ENCODE peak calls at places on chromosomes 3 and 15, in five cellular contexts. One of them, this sample, is unnamed.
A peak's percentile ranks its signal among the peaks of the same experiment; 100 is the strongest.

GRCh38 chr3:61848885-61849284 is 287.5 kb downstream of the PTPRG start:
- DNase-seq in IMR-90: peak; percentile 72
- DNase-seq in H1: no peak
- DNase-seq in mesenchymal stem cell: no peak
- DNase-seq in H9: no peak
- DNase-seq in this sample: no peak

GRCh38 chr3:183653209-183654064 is 18.0 kb downstream of the KLHL24 start:
- DNase-seq in IMR-90: no peak
- DNase-seq in H1: peak; percentile 53
- DNase-seq in mesenchymal stem cell: peak; percentile 7
- DNase-seq in H9: no peak
- DNase-seq in this sample: peak; percentile 60

GRCh38 chr3:70871909-70872656 is 559.6 kb upstream of the MDFIC2 start:
- DNase-seq in IMR-90: peak; percentile 93
- DNase-seq in H1: no peak
- DNase-seq in mesenchymal stem cell: peak; percentile 96
- DNase-seq in H9: no peak
- DNase-seq in this sample: peak; percentile 39

GRCh38 chr3:106337116-106337515 is 468.3 kb upstream of the CBLB start:
- DNase-seq in IMR-90: peak; percentile 58
- DNase-seq in H1: no peak
- DNase-seq in mesenchymal stem cell: no peak
- DNase-seq in H9: no peak
- DNase-seq in this sample: no peak

GRCh38 chr3:65130782-65131181 is 443.0 kb upstream of the ADAMTS9 start:
- DNase-seq in IMR-90: no peak
- DNase-seq in H1: no peak
- DNase-seq in mesenchymal stem cell: peak; percentile 6
- DNase-seq in H9: no peak
- DNase-seq in this sample: no peak

GRCh38 chr3:99920530-99921376 is 103.1 kb downstream of the CMSS1 start:
- DNase-seq in IMR-90: peak; percentile 76
- DNase-seq in H1: no peak
- DNase-seq in mesenchymal stem cell: peak; percentile 60
- DNase-seq in H9: peak; percentile 47
- DNase-seq in this sample: peak; percentile 91

GRCh38 chr15:39845582-39845981 is 62.9 kb upstream of the FSIP1 start:
- DNase-seq in IMR-90: no peak
- DNase-seq in H1: no peak
- DNase-seq in mesenchymal stem cell: no peak
- DNase-seq in H9: no peak
- DNase-seq in this sample: no peak

GRCh38 chr3:39105687-39106063 is 1.8 kb downstream of the GORASP1 start:
- DNase-seq in IMR-90: no peak
- DNase-seq in H1: no peak
- DNase-seq in mesenchymal stem cell: no peak
- DNase-seq in H9: no peak
- DNase-seq in this sample: no peak

GRCh38 chr15:20358066-20358780 is 183.4 kb downstream of the GOLGA6L6 start:
- DNase-seq in IMR-90: no peak
- DNase-seq in H1: no peak
- DNase-seq in mesenchymal stem cell: no peak
- DNase-seq in H9: peak; percentile 26
- DNase-seq in this sample: no peak

GRCh38 chr3:52890735-52891134 is 6.6 kb downstream of the STIMATE start:
- DNase-seq in IMR-90: no peak
- DNase-seq in H1: no peak
- DNase-seq in mesenchymal stem cell: no peak
- DNase-seq in H9: no peak
- DNase-seq in this sample: no peak

GRCh38 chr3:40524571-40525285 is at the start of gene ZNF621:
- DNase-seq in IMR-90: peak; percentile 79
- DNase-seq in H1: peak; percentile 94
- DNase-seq in mesenchymal stem cell: peak; percentile 83
- DNase-seq in H9: peak; percentile 90
- DNase-seq in this sample: peak; percentile 92

GRCh38 chr15:92800013-92800412 is 100.1 kb upstream of the CHD2 start:
- DNase-seq in IMR-90: no peak
- DNase-seq in H1: no peak
- DNase-seq in mesenchymal stem cell: no peak
- DNase-seq in H9: no peak
- DNase-seq in this sample: no peak

GRCh38 chr3:195003893-195004289 is 267.1 kb downstream of the XXYLT1 start:
- DNase-seq in IMR-90: no peak
- DNase-seq in H1: peak; percentile 29
- DNase-seq in mesenchymal stem cell: no peak
- DNase-seq in H9: no peak
- DNase-seq in this sample: no peak

DNA sequence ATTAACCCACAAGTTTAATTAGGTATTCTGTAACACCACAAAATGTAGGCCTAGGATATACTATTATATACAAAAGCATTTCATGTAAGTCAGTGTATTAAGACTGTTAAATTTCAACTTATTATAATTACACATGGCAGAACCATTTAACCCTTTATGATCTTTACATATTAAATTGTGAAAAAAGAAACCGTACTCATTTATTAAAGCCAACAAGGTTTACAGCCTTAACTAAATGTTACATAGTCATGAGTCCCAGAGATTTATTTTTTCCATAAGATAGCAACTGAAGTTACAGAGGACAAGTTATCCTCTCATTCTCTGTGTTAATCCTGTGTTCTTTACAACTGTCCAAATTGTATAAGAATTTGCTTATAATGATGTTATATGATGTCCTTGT is 615.8 kb upstream of the AGTR1 start:
- DNase-seq in IMR-90: no peak
- DNase-seq in H1: no peak
- DNase-seq in mesenchymal stem cell: no peak
- DNase-seq in H9: no peak
- DNase-seq in this sample: no peak
- H3K79me1 ChIP-seq in IMR-90: no peaks in the 10 kb centered on the region
- H3K79me1 ChIP-seq in H1: no peaks in the 10 kb centered on the region
- H3K79me1 ChIP-seq in mesenchymal stem cell: no peaks in the 10 kb centered on the region
- H3K79me1 ChIP-seq in H9: no peaks in the 10 kb centered on the region
- H3K79me1 ChIP-seq in this sample: no peaks in the 10 kb centered on the region

DNA sequence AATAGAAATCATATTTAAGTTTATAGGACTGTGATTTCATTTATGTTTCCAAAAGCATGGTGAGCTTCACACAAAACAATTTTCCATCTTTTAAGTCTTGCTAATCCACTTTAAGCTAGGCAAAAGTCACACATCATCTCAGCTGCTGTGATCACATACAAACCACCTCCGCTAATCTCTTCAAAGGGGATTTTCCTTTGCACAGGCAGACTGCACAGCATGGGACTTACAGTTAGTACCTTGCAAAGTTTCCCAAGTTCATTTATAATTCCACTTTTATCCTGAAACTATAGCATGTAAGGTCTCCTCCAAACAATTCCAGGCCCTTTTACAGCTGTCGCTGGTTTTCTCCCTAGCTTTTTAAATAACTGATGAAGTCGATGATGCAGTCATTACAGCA is 225.1 kb upstream of the CNTN3 start:
- DNase-seq in IMR-90: no peak
- DNase-seq in H1: no peak
- DNase-seq in mesenchymal stem cell: no peak
- DNase-seq in H9: no peak
- DNase-seq in this sample: no peak
- H2BK5ac ChIP-seq in IMR-90: no peak overlapping the region
- H2BK5ac ChIP-seq in H1: no peak overlapping the region
- H2BK5ac ChIP-seq in mesenchymal stem cell: no peak overlapping the region
- H2BK5ac ChIP-seq in H9: no peak overlapping the region
- H2BK5ac ChIP-seq in this sample: no peak overlapping the region

GRCh38 chr15:101012326-101013040 is 93.3 kb downstream of the LRRK1 start:
- DNase-seq in IMR-90: no peak
- DNase-seq in H1: peak; percentile 46
- DNase-seq in mesenchymal stem cell: no peak
- DNase-seq in H9: peak; percentile 27
- DNase-seq in this sample: no peak
- H2AK5ac ChIP-seq in IMR-90: no peak overlapping the region
- H2AK5ac ChIP-seq in H1: no peak overlapping the region
- H2AK5ac ChIP-seq in mesenchymal stem cell: no peak overlapping the region
- H2AK5ac ChIP-seq in H9: no peak overlapping the region
- H2AK5ac ChIP-seq in this sample: no peak overlapping the region

DNA sequence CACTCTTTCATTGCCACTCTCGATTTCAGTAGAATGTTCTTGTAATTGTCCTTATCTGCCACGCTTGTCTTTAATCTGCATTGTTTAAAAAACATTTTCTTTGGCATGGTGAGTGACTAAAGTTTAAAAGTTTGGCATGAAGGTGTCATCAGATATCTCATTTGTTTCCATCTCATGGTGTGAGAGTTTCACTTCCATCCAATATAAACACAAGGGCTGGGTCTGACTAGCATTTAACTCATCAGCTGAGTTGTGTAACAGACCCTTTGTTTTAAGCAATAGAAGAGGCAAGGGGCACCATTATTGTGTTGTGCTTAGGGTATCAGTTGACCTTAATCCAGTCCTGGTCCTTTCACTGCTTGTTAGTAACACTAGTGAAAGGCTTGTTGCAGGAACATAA is 49.9 kb upstream of the IL12A start:
- DNase-seq in IMR-90: peak; percentile 58
- DNase-seq in H1: no peak
- DNase-seq in mesenchymal stem cell: no peak
- DNase-seq in H9: no peak
- DNase-seq in this sample: no peak
- H3K79me1 ChIP-seq in IMR-90: no peaks in the 10 kb centered on the region
- H3K79me1 ChIP-seq in H1: no peaks in the 10 kb centered on the region
- H3K79me1 ChIP-seq in mesenchymal stem cell: no peaks in the 10 kb centered on the region
- H3K79me1 ChIP-seq in H9: no peaks in the 10 kb centered on the region
- H3K79me1 ChIP-seq in this sample: no peaks in the 10 kb centered on the region

This sample was measured in mesendoderm.